ENCODE peak calls at places on chromosomes 7 and 10, in nine cellular contexts. Q is OCI-LY7, Z is neural progenitor cell, M is hepatocyte, B is PC-3, P is MM.1S, D is HCT116, E is GM23248, C is GM23338. Y is an unnamed sample.

GRCh38 chr7:22559829-22560489 is 60.0 kb upstream of the STEAP1B start:
- DNase-seq in P (peak; percentile 84), Z (peak; percentile 80), C (peak; percentile 94), M (peak; percentile 84), E (peak; percentile 92), D (peak; percentile 71), Q (peak; percentile 84), B (peak; percentile 86), Y (peak; percentile 77)

GRCh38 chr10:50636576-50636975 is 12.8 kb upstream of the SGMS1 start:
- DNase-seq in P (no peak), E (no peak), M (no peak), D (no peak), C (no peak), Z (no peak), Q (no peak), B (no peak), Y (no peak)

GRCh38 chr7:99005776-99006175 is 127.4 kb downstream of the TRRAP start:
- DNase-seq in Z (no peak), M (no peak), D (no peak), Q (peak; percentile 17), B (no peak), P (no peak), C (no peak), E (no peak), Y (no peak)

GRCh38 chr7:15845868-15846267 is 159.4 kb upstream of the MEOX2 start:
- DNase-seq in Q (no peak), M (no peak), Z (no peak), B (no peak), E (no peak), D (no peak), P (no peak), C (no peak), Y (no peak)

GRCh38 chr10:127527891-127528290 is 21.2 kb upstream of the NPS start:
- DNase-seq in P (no peak), B (no peak), Q (no peak), E (no peak), Z (no peak), M (no peak), D (no peak), C (no peak), Y (no peak)

GRCh38 chr10:77856566-77856965 is 70.0 kb downstream of the DLG5 start:
- DNase-seq in P (no peak), C (no peak), Q (no peak), D (no peak), M (no peak), Z (no peak), B (no peak), E (no peak), Y (no peak)

GRCh38 chr10:63593576-63593975 is 72.4 kb downstream of the REEP3 start:
- DNase-seq in M (no peak), Q (no peak), B (no peak), P (no peak), E (peak; percentile 50), C (no peak), Z (no peak), D (no peak), Y (no peak)

GRCh38 chr10:83617692-83618325 is 521.5 kb upstream of the GHITM start:
- DNase-seq in Z (no peak), P (no peak), Q (no peak), B (no peak), D (no peak), M (peak; percentile 20), C (no peak), E (no peak), Y (no peak)

GRCh38 chr7:144529269-144529926 is 125.9 kb upstream of the NOBOX start:
- DNase-seq in D (no peak), B (no peak), M (no peak), Q (no peak), C (no peak), Z (no peak), E (no peak), P (peak; percentile 68), Y (no peak)

GRCh38 chr10:6618340-6618739 is 38.3 kb upstream of the PRKCQ start:
- DNase-seq in D (no peak), E (no peak), Q (no peak), Z (no peak), C (no peak), P (no peak), M (no peak), B (no peak), Y (no peak)

GRCh38 chr7:44631458-44632115 is 25.2 kb downstream of the OGDH start:
- DNase-seq in M (peak; percentile 25), D (no peak), Q (peak; percentile 39), P (peak; percentile 78), C (no peak), B (no peak), Z (no peak), E (no peak), Y (no peak)

GRCh38 chr7:41830271-41830670 is 127.4 kb upstream of the INHBA start:
- DNase-seq in C (no peak), E (no peak), D (no peak), Z (no peak), P (no peak), Q (no peak), B (no peak), M (no peak), Y (no peak)

GRCh38 chr7:158013085-158013668 is 574.4 kb downstream of the PTPRN2 start:
- DNase-seq in Z (no peak), Q (no peak), B (no peak), C (no peak), M (no peak), E (peak; percentile 11), P (no peak), D (no peak), Y (no peak)

GRCh38 chr7:124652237-124652636 is 113.4 kb downstream of the GPR37 start:
- DNase-seq in E (no peak), D (no peak), Q (no peak), C (no peak), P (no peak), M (no peak), B (peak; percentile 54), Z (no peak), Y (no peak)

GRCh38 chr7:25216837-25217236 is 11.4 kb downstream of the NPVF start:
- DNase-seq in E (peak; percentile 38), Q (peak; percentile 75), C (peak; percentile 72), M (peak; percentile 72), P (peak; percentile 67), B (peak; percentile 79), Z (peak; percentile 60), D (peak; percentile 29), Y (peak; percentile 48)

GRCh38 chr7:151087247-151088018 is 1.2 kb downstream of the AGAP3 start:
- DNase-seq in P (peak; percentile 79), M (peak; percentile 84), E (peak; percentile 84), D (no peak), Q (no peak), Z (peak; percentile 69), C (no peak), B (peak; percentile 51), Y (peak; percentile 90)

GRCh38 chr10:97427571-97428179 is 1.7 kb downstream of the PGAM1 start:
- DNase-seq in M (peak; percentile 68), Q (no peak), B (no peak), E (peak; percentile 70), Z (peak; percentile 82), C (peak; percentile 94), P (no peak), D (no peak), Y (peak; percentile 33)

GRCh38 chr7:30775992-30776391 is 4.8 kb downstream of the MINDY4 start:
- DNase-seq in B (no peak), C (no peak), E (no peak), M (no peak), Z (no peak), P (no peak), D (no peak), Q (no peak), Y (no peak)

GRCh38 chr7:30776971-30777370 is 5.8 kb downstream of the MINDY4 start:
- DNase-seq in D (no peak), P (no peak), Q (no peak), M (no peak), E (no peak), Z (no peak), B (no peak), C (no peak), Y (no peak)

GRCh38 chr7:30770936-30771858 is at the start of gene MINDY4:
- DNase-seq in M (peak; percentile 89), D (peak; percentile 54), Z (peak; percentile 91), P (peak; percentile 71), C (peak; percentile 93), E (peak; percentile 85), Q (no peak), B (peak; percentile 42), Y (peak; percentile 99)

GRCh38 chr7:30772984-30773383 is 1.8 kb downstream of the MINDY4 start:
- DNase-seq in Z (no peak), M (no peak), E (no peak), Q (no peak), P (no peak), C (no peak), B (no peak), D (no peak), Y (no peak)

DNA sequence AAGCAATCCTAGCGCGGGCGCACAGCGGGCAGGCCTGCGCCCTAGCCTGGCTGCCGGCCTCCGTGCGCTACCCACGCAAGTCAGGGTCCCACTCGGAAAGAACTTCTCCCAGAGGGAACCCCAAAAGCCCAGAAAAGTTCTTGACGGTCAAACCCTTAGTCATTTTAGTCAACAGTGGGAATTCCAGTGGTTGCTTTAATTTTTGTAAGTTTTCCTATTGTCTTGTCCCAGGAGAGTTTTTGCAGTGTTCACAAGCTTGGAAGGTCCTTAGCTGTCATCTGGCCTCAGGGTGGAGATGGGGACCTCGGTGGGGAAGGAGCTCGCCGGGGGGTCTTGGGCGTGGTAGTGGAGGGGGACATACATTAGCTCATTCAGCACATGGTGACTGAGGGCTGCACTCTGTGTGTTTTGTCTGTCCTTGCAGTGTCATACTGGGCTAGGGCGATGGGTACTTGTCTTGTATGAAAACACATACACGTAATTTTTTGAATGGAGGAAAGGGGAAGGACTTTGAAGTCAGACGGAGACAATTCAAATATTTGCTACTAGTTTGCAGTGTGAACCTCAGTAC is 727 bp downstream of the MINDY4 start:
- DNase-seq in M (no peak), D (no peak), E (peak; percentile 43), Q (no peak), C (no peak), B (no peak), P (peak; percentile 12), Z (peak; percentile 19), Y (peak; percentile 65)
- TF ChIP-seq EZH2phosphoT487 in M (no peak), D (no peak), E (no peak), Q (no peak), C (no peak), B (no peak), P (no peak), Z (no peak), Y (no peak)

GRCh38 chr7:20441886-20442505 is 111.3 kb downstream of the ITGB8 start:
- DNase-seq in E (peak; percentile 13), M (no peak), Q (no peak), D (no peak), Z (no peak), C (no peak), P (no peak), B (peak; percentile 80), Y (no peak)
- TF ChIP-seq EZH2phosphoT487 in E (no peak), M (no peak), Q (no peak), D (no peak), Z (no peak), C (no peak), P (no peak), B (no peak), Y (no peak)

GRCh38 chr7:45971171-45971570 is 50.1 kb upstream of the IGFBP3 start:
- DNase-seq in M (no peak), E (no peak), D (no peak), P (no peak), Z (no peak), B (no peak), C (no peak), Q (no peak), Y (no peak)
- TF ChIP-seq EZH2phosphoT487 in M (no peak), E (no peak), D (no peak), P (no peak), Z (no peak), B (no peak), C (no peak), Q (no peak), Y (no peak)

GRCh38 chr10:116998172-116998571 is 6.8 kb downstream of the SHTN1 start:
- DNase-seq in D (no peak), M (no peak), B (no peak), Z (no peak), C (no peak), P (no peak), E (no peak), Q (no peak), Y (no peak)
- TF ChIP-seq EZH2phosphoT487 in D (no peak), M (no peak), B (no peak), Z (no peak), C (no peak), P (no peak), E (no peak), Q (no peak), Y (no peak)